ENCODE peak calls at places on chromosomes 12 and 14, in ten cellular contexts. G, P, Q, Z, B, O, E, S, R and H are unnamed samples.

GRCh38 chr12:99110866-99111265 is 465.8 kb downstream of the APAF1 start:
- DNase-seq in G (no peak), P (peak), Q (no peak), Z (no peak), B (no peak), O (no peak), E (no peak), S (no peak), R (no peak), H (no peak)

GRCh38 chr14:77641534-77642341 is 25.3 kb upstream of the SPTLC2 start:
- DNase-seq in G (peak), P (no peak), Q (no peak), Z (peak), B (peak), O (peak), E (peak), S (peak), R (peak), H (no peak)

GRCh38 chr12:124640096-124640495 is 72.7 kb upstream of the NCOR2 start:
- DNase-seq in G (no peak), P (no peak), Q (no peak), Z (peak), B (peak), O (no peak), E (peak), S (peak), R (no peak), H (no peak)

GRCh38 chr12:16610743-16611142 is 4.8 kb upstream of the LMO3 start:
- DNase-seq in G (no peak), P (peak), Q (no peak), Z (no peak), B (no peak), O (no peak), E (no peak), S (no peak), R (no peak), H (no peak)

GRCh38 chr12:71871116-71871515 is 31.6 kb downstream of the TBC1D15 start:
- DNase-seq in G (no peak), P (no peak), Q (no peak), Z (peak), B (peak), O (no peak), E (no peak), S (no peak), R (no peak), H (no peak)

GRCh38 chr12:117092886-117093285 is 6.3 kb downstream of the TESC start:
- DNase-seq in G (no peak), P (no peak), Q (no peak), Z (no peak), B (no peak), O (no peak), E (no peak), S (no peak), R (no peak), H (no peak)

GRCh38 chr12:90682398-90682797 is 272.6 kb downstream of the CCER1 start:
- DNase-seq in G (no peak), P (no peak), Q (no peak), Z (peak), B (no peak), O (no peak), E (no peak), S (no peak), R (no peak), H (no peak)

GRCh38 chr14:51666831-51667230 is 15.1 kb downstream of the FRMD6 start:
- DNase-seq in G (no peak), P (no peak), Q (no peak), Z (no peak), B (no peak), O (no peak), E (no peak), S (peak), R (no peak), H (no peak)

GRCh38 chr14:77245820-77246219 is 25.2 kb downstream of the NGB start:
- DNase-seq in G (no peak), P (no peak), Q (no peak), Z (no peak), B (no peak), O (no peak), E (no peak), S (no peak), R (no peak), H (no peak)

GRCh38 chr14:69079188-69079742 is 73.7 kb downstream of the DCAF5 start:
- DNase-seq in G (no peak), P (no peak), Q (no peak), Z (peak), B (peak), O (no peak), E (peak), S (peak), R (no peak), H (no peak)

GRCh38 chr12:113196996-113197395 is 11.5 kb downstream of the RITA1 start:
- DNase-seq in G (peak), P (peak), Q (no peak), Z (peak), B (peak), O (peak), E (peak), S (peak), R (peak), H (peak)

GRCh38 chr14:100375273-100375962 is 52.3 kb downstream of the SLC25A47 start:
- DNase-seq in G (peak), P (peak), Q (no peak), Z (peak), B (peak), O (peak), E (peak), S (peak), R (peak), H (peak)

GRCh38 chr12:5492562-5492961 is 60.7 kb downstream of the NTF3 start:
- DNase-seq in G (no peak), P (no peak), Q (no peak), Z (no peak), B (no peak), O (no peak), E (no peak), S (no peak), R (no peak), H (no peak)

GRCh38 chr14:21109377-21110260 is 8.8 kb downstream of the TMEM253 start:
- DNase-seq in G (no peak), P (no peak), Q (no peak), Z (no peak), B (no peak), O (no peak), E (no peak), S (no peak), R (no peak), H (no peak)

GRCh38 chr14:40417777-40418401 is 985.7 kb upstream of the FBXO33 start:
- DNase-seq in G (no peak), P (peak), Q (no peak), Z (no peak), B (no peak), O (peak), E (peak), S (peak), R (no peak), H (peak)

GRCh38 chr12:109621864-109622485 is 48.4 kb downstream of the MVK start:
- DNase-seq in G (no peak), P (peak), Q (no peak), Z (no peak), B (no peak), O (no peak), E (no peak), S (no peak), R (no peak), H (no peak)

GRCh38 chr12:45468751-45469615 is 253.1 kb downstream of the ANO6 start:
- DNase-seq in G (no peak), P (no peak), Q (no peak), Z (no peak), B (no peak), O (no peak), E (no peak), S (no peak), R (no peak), H (no peak)

GRCh38 chr14:44961151-44961729 is 507 bp downstream of the KLHL28 start:
- DNase-seq in G (peak), P (peak), Q (no peak), Z (peak), B (peak), O (peak), E (peak), S (peak), R (peak), H (peak)

GRCh38 chr12:131076277-131076676 is 122.6 kb downstream of the ADGRD1 start:
- DNase-seq in G (no peak), P (no peak), Q (no peak), Z (no peak), B (no peak), O (no peak), E (no peak), S (no peak), R (peak), H (no peak)

GRCh38 chr14:105858676-105859025 is 332.3 kb downstream of the TMEM121 start:
- DNase-seq in G (no peak), P (no peak), Q (no peak), Z (no peak), B (no peak), O (no peak), E (no peak), S (no peak), R (peak), H (no peak)

GRCh38 chr12:105084251-105085250 is at the start of gene ALDH1L2:
- DNase-seq in G (peak), P (peak), Q (no peak), Z (peak), B (peak), O (peak), E (peak), S (peak), R (peak), H (peak)

GRCh38 chr12:71661977-71662522 is 1.6 kb downstream of the ZFC3H1 start:
- DNase-seq in G (no peak), P (no peak), Q (no peak), Z (peak), B (peak), O (no peak), E (no peak), S (no peak), R (no peak), H (no peak)

GRCh38 chr14:75522224-75522764 is at the start of gene BATF:
- DNase-seq in G (peak), P (no peak), Q (no peak), Z (no peak), B (no peak), O (peak), E (no peak), S (peak), R (no peak), H (no peak)

GRCh38 chr12:111168009-111168786 is 200.7 kb downstream of the PHETA1 start:
- DNase-seq in G (no peak), P (no peak), Q (no peak), Z (no peak), B (no peak), O (no peak), E (no peak), S (no peak), R (no peak), H (no peak)

GRCh38 chr12:128571906-128572305 is 251.9 kb downstream of the SLC15A4 start:
- DNase-seq in G (no peak), P (no peak), Q (no peak), Z (no peak), B (no peak), O (no peak), E (no peak), S (no peak), R (no peak), H (no peak)

GRCh38 chr14:103141117-103141796 is 18.0 kb downstream of the TNFAIP2 start:
- DNase-seq in G (no peak), P (peak), Q (no peak), Z (no peak), B (peak), O (no peak), E (peak), S (no peak), R (no peak), H (peak)